ENCODE peak calls at places on chromosome 10, in seven cellular contexts. One of them, this sample, is unnamed.

GRCh38 chr10:37584643-37585042 is 272.8 kb downstream of the ZNF248 start:
- DNase-seq in H9: no peak
- DNase-seq in MM.1S: no peak
- DNase-seq in kidney: no peak
- DNase-seq in K562: no peak
- DNase-seq in fibroblast of lung: no peak
- DNase-seq in HepG2: no peak
- DNase-seq in this sample: no peak

GRCh38 chr10:31929986-31930675 is 1.5 kb upstream of the ARHGAP12 start:
- DNase-seq in HepG2: no peak
- DNase-seq in K562: no peak
- DNase-seq in fibroblast of lung: no peak
- DNase-seq in kidney: no peak
- DNase-seq in H9: no peak
- DNase-seq in MM.1S: peak
- DNase-seq in this sample: peak

GRCh38 chr10:86654411-86655172 is at the start of gene OPN4:
- DNase-seq in kidney: peak
- DNase-seq in HepG2: no peak
- DNase-seq in H9: no peak
- DNase-seq in MM.1S: no peak
- DNase-seq in K562: no peak
- DNase-seq in fibroblast of lung: peak
- DNase-seq in this sample: no peak

GRCh38 chr10:72019085-72019876 is 55.1 kb downstream of the CHST3 start:
- DNase-seq in fibroblast of lung: no peak
- DNase-seq in MM.1S: no peak
- DNase-seq in HepG2: no peak
- DNase-seq in H9: no peak
- DNase-seq in K562: no peak
- DNase-seq in kidney: no peak
- DNase-seq in this sample: no peak

GRCh38 chr10:52652431-52653220 is 120.0 kb downstream of the MBL2 start:
- DNase-seq in H9: no peak
- DNase-seq in MM.1S: no peak
- DNase-seq in HepG2: no peak
- DNase-seq in K562: no peak
- DNase-seq in fibroblast of lung: peak
- DNase-seq in kidney: no peak
- DNase-seq in this sample: no peak

GRCh38 chr10:75450062-75450429 is 18.6 kb downstream of the LRMDA start:
- DNase-seq in H9: no peak
- DNase-seq in MM.1S: no peak
- DNase-seq in fibroblast of lung: no peak
- DNase-seq in kidney: no peak
- DNase-seq in K562: no peak
- DNase-seq in HepG2: no peak
- DNase-seq in this sample: no peak

GRCh38 chr10:89355373-89355772 is 22.5 kb upstream of the IFIT1B start:
- DNase-seq in kidney: no peak
- DNase-seq in HepG2: no peak
- DNase-seq in fibroblast of lung: peak
- DNase-seq in K562: no peak
- DNase-seq in MM.1S: no peak
- DNase-seq in H9: no peak
- DNase-seq in this sample: no peak

GRCh38 chr10:76024460-76025123 is 593.2 kb downstream of the LRMDA start:
- DNase-seq in kidney: no peak
- DNase-seq in K562: no peak
- DNase-seq in MM.1S: no peak
- DNase-seq in H9: no peak
- DNase-seq in HepG2: peak
- DNase-seq in fibroblast of lung: no peak
- DNase-seq in this sample: no peak

GRCh38 chr10:125606406-125606805 is 76.6 kb downstream of the TEX36 start:
- DNase-seq in fibroblast of lung: no peak
- DNase-seq in H9: no peak
- DNase-seq in HepG2: no peak
- DNase-seq in kidney: no peak
- DNase-seq in K562: no peak
- DNase-seq in MM.1S: no peak
- DNase-seq in this sample: no peak

GRCh38 chr10:51804861-51805260 is 105.5 kb upstream of the CSTF2T start:
- DNase-seq in K562: no peak
- DNase-seq in H9: no peak
- DNase-seq in fibroblast of lung: peak
- DNase-seq in MM.1S: no peak
- DNase-seq in HepG2: no peak
- DNase-seq in kidney: no peak
- DNase-seq in this sample: no peak

GRCh38 chr10:31419394-31420063 is 100.5 kb downstream of the ZEB1 start:
- DNase-seq in fibroblast of lung: peak
- DNase-seq in K562: no peak
- DNase-seq in kidney: no peak
- DNase-seq in HepG2: no peak
- DNase-seq in MM.1S: no peak
- DNase-seq in H9: no peak
- DNase-seq in this sample: no peak

GRCh38 chr10:93199221-93199681 is 125.6 kb downstream of the CYP26A1 start:
- DNase-seq in kidney: peak
- DNase-seq in fibroblast of lung: peak
- DNase-seq in K562: no peak
- DNase-seq in H9: no peak
- DNase-seq in MM.1S: no peak
- DNase-seq in HepG2: peak
- DNase-seq in this sample: peak

GRCh38 chr10:78510566-78511323 is 477.1 kb downstream of the RPS24 start:
- DNase-seq in H9: no peak
- DNase-seq in kidney: peak
- DNase-seq in fibroblast of lung: no peak
- DNase-seq in HepG2: no peak
- DNase-seq in MM.1S: no peak
- DNase-seq in K562: no peak
- DNase-seq in this sample: peak

GRCh38 chr10:48246501-48246900 is 28.0 kb downstream of the FRMPD2 start:
- DNase-seq in fibroblast of lung: no peak
- DNase-seq in K562: no peak
- DNase-seq in MM.1S: no peak
- DNase-seq in HepG2: no peak
- DNase-seq in H9: peak
- DNase-seq in kidney: no peak
- DNase-seq in this sample: no peak

GRCh38 chr10:121080324-121080807 is 229.2 kb downstream of the WDR11 start:
- DNase-seq in fibroblast of lung: no peak
- DNase-seq in HepG2: no peak
- DNase-seq in MM.1S: no peak
- DNase-seq in H9: no peak
- DNase-seq in kidney: no peak
- DNase-seq in K562: no peak
- DNase-seq in this sample: peak

GRCh38 chr10:117980216-117980615 is 66.5 kb downstream of the RAB11FIP2 start:
- DNase-seq in H9: no peak
- DNase-seq in HepG2: no peak
- DNase-seq in kidney: no peak
- DNase-seq in K562: no peak
- DNase-seq in MM.1S: no peak
- DNase-seq in fibroblast of lung: peak
- DNase-seq in this sample: no peak

GRCh38 chr10:91668935-91669334 is 36.1 kb upstream of the PPP1R3C start:
- DNase-seq in HepG2: no peak
- DNase-seq in MM.1S: no peak
- DNase-seq in H9: no peak
- DNase-seq in kidney: no peak
- DNase-seq in K562: no peak
- DNase-seq in fibroblast of lung: no peak
- DNase-seq in this sample: no peak

GRCh38 chr10:124892905-124893304 is 49.0 kb upstream of the ZRANB1 start:
- DNase-seq in K562: no peak
- DNase-seq in kidney: no peak
- DNase-seq in MM.1S: no peak
- DNase-seq in H9: no peak
- DNase-seq in fibroblast of lung: no peak
- DNase-seq in HepG2: no peak
- DNase-seq in this sample: no peak

GRCh38 chr10:132363921-132364593 is 32.1 kb downstream of the LRRC27 start:
- DNase-seq in H9: peak
- DNase-seq in fibroblast of lung: peak
- DNase-seq in HepG2: peak
- DNase-seq in K562: peak
- DNase-seq in MM.1S: no peak
- DNase-seq in kidney: no peak
- DNase-seq in this sample: no peak

GRCh38 chr10:31479752-31480151 is 160.7 kb downstream of the ZEB1 start:
- DNase-seq in HepG2: no peak
- DNase-seq in fibroblast of lung: peak
- DNase-seq in MM.1S: peak
- DNase-seq in H9: no peak
- DNase-seq in kidney: no peak
- DNase-seq in K562: no peak
- DNase-seq in this sample: no peak

GRCh38 chr10:129058664-129059155 is 408.3 kb upstream of the MGMT start:
- DNase-seq in MM.1S: no peak
- DNase-seq in K562: no peak
- DNase-seq in kidney: no peak
- DNase-seq in H9: no peak
- DNase-seq in fibroblast of lung: no peak
- DNase-seq in HepG2: no peak
- DNase-seq in this sample: no peak

GRCh38 chr10:106652279-106652678 is 512.2 kb downstream of the SORCS1 start:
- DNase-seq in HepG2: no peak
- DNase-seq in H9: no peak
- DNase-seq in MM.1S: no peak
- DNase-seq in fibroblast of lung: no peak
- DNase-seq in kidney: no peak
- DNase-seq in K562: no peak
- DNase-seq in this sample: no peak

GRCh38 chr10:49053053-49053997 is 62.0 kb downstream of the VSTM4 start:
- DNase-seq in kidney: no peak
- DNase-seq in fibroblast of lung: no peak
- DNase-seq in K562: no peak
- DNase-seq in HepG2: no peak
- DNase-seq in MM.1S: peak
- DNase-seq in H9: no peak
- DNase-seq in this sample: no peak

GRCh38 chr10:33132626-33133025 is 174.6 kb upstream of the ITGB1 start:
- DNase-seq in MM.1S: no peak
- DNase-seq in HepG2: no peak
- DNase-seq in K562: no peak
- DNase-seq in H9: peak
- DNase-seq in fibroblast of lung: no peak
- DNase-seq in kidney: no peak
- DNase-seq in this sample: no peak

GRCh38 chr10:33129181-33129928 is 171.3 kb upstream of the ITGB1 start:
- DNase-seq in fibroblast of lung: peak
- DNase-seq in HepG2: no peak
- DNase-seq in MM.1S: no peak
- DNase-seq in K562: no peak
- DNase-seq in kidney: no peak
- DNase-seq in H9: no peak
- DNase-seq in this sample: no peak

GRCh38 chr10:33127622-33128021 is 169.6 kb upstream of the ITGB1 start:
- DNase-seq in H9: no peak
- DNase-seq in K562: no peak
- DNase-seq in fibroblast of lung: no peak
- DNase-seq in MM.1S: no peak
- DNase-seq in HepG2: no peak
- DNase-seq in kidney: no peak
- DNase-seq in this sample: no peak

GRCh38 chr10:33126742-33127141 is 168.7 kb upstream of the ITGB1 start:
- DNase-seq in H9: no peak
- DNase-seq in kidney: no peak
- DNase-seq in HepG2: no peak
- DNase-seq in fibroblast of lung: no peak
- DNase-seq in K562: no peak
- DNase-seq in MM.1S: no peak
- DNase-seq in this sample: no peak

GRCh38 chr10:33129987-33130386 is 172.0 kb upstream of the ITGB1 start:
- DNase-seq in H9: no peak
- DNase-seq in K562: no peak
- DNase-seq in MM.1S: no peak
- DNase-seq in kidney: no peak
- DNase-seq in fibroblast of lung: peak
- DNase-seq in HepG2: no peak
- DNase-seq in this sample: no peak
- H3K27ac ChIP-seq in H9: no peak
- H3K27ac ChIP-seq in K562: no peak
- H3K27ac ChIP-seq in MM.1S: no peak
- H3K27ac ChIP-seq in kidney: no peak
- H3K27ac ChIP-seq in fibroblast of lung: peak
- H3K27ac ChIP-seq in HepG2: no peak
- H3K27ac ChIP-seq in this sample: no peak

GRCh38 chr10:23530079-23530478 is 91.2 kb downstream of the OTUD1 start:
- DNase-seq in kidney: no peak
- DNase-seq in K562: no peak
- DNase-seq in MM.1S: peak
- DNase-seq in fibroblast of lung: peak
- DNase-seq in H9: no peak
- DNase-seq in HepG2: no peak
- DNase-seq in this sample: no peak
- H3K9ac ChIP-seq in kidney: no peak
- H3K9ac ChIP-seq in K562: no peak
- H3K9ac ChIP-seq in MM.1S: no peak
- H3K9ac ChIP-seq in fibroblast of lung: no peak
- H3K9ac ChIP-seq in H9: no peak
- H3K9ac ChIP-seq in HepG2: no peak
- H3K9ac ChIP-seq in this sample: no peak

GRCh38 chr10:110709964-110710587 is 65.9 kb downstream of the RBM20 start:
- DNase-seq in fibroblast of lung: no peak
- DNase-seq in HepG2: no peak
- DNase-seq in H9: no peak
- DNase-seq in K562: no peak
- DNase-seq in MM.1S: no peak
- DNase-seq in kidney: no peak
- DNase-seq in this sample: no peak
- H3K27ac ChIP-seq in fibroblast of lung: no peak
- H3K27ac ChIP-seq in HepG2: no peak
- H3K27ac ChIP-seq in H9: no peak
- H3K27ac ChIP-seq in K562: no peak
- H3K27ac ChIP-seq in MM.1S: no peak
- H3K27ac ChIP-seq in kidney: no peak
- H3K27ac ChIP-seq in this sample: no peak

DNA sequence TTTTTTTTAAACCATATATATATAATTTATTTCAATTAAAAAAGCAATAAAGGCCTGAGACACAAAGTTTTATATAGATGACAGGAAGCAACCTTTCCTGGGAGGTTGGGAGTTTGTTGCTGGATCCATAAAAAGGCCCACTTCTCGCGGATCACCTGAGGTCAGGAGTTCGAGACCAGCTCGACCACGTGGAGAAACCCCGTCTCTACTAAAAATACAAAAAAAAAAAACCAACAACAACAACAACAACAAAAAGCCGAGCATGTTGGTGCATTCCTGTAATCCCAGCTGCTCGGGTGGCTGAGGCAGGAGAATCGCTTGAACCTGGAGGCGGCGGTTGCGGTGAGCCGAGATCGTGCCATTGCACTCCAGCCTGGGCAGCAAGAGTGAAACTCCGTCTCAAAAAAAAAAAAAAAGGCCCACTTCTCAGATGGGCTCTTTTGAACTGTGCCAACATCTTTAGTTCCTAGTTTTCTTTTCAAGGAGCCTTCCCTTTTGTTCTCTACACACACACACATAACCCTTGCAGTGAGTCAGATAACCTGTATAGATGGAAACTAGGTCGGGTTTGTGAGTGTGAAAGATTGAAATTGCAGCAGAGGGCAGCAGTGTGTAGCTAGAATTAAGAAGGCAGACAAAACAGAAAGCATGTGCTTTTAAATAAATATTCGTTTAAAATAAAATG is 1.2 kb upstream of the SMNDC1 start:
- DNase-seq in HepG2: peak
- DNase-seq in K562: peak
- DNase-seq in H9: peak
- DNase-seq in MM.1S: peak
- DNase-seq in kidney: no peak
- DNase-seq in fibroblast of lung: peak
- DNase-seq in this sample: peak
- H3K9ac ChIP-seq in HepG2: no peak
- H3K9ac ChIP-seq in K562: peak
- H3K9ac ChIP-seq in H9: no peak
- H3K9ac ChIP-seq in MM.1S: no peak
- H3K9ac ChIP-seq in kidney: no peak
- H3K9ac ChIP-seq in fibroblast of lung: no peak
- H3K9ac ChIP-seq in this sample: no peak

This sample was measured in colonic mucosa.